ENCODE peak calls at places on chromosomes 16 and 17, in seven cellular contexts. A, K, O, X, S, T and C are unnamed samples.

GRCh38 chr16:9092963-9093477 is 1.6 kb downstream of the HAPSTR1 start:
- DNase-seq in A (peak; percentile 67), X (peak; percentile 68), K (peak; percentile 63), T (peak; percentile 42), O (peak; percentile 57), S (no peak), C (no peak)

GRCh38 chr17:17497065-17497844 is 1.1 kb upstream of the RASD1 start:
- DNase-seq in A (peak; percentile 16), S (peak; percentile 29), O (no peak), T (no peak), K (no peak), X (no peak), C (no peak)

GRCh38 chr16:14608604-14609003 is 21.5 kb downstream of the PARN start:
- DNase-seq in X (no peak), S (no peak), O (peak; percentile 34), K (no peak), A (no peak), T (no peak), C (no peak)

GRCh38 chr17:73657473-73658116 is 13.3 kb upstream of the SDK2 start:
- DNase-seq in T (peak; percentile 74), S (peak; percentile 90), X (peak; percentile 73), K (peak; percentile 76), O (peak; percentile 49), A (no peak), C (no peak)

GRCh38 chr16:66651965-66652364 is 44.6 kb downstream of the CMTM4 start:
- DNase-seq in T (no peak), K (no peak), X (no peak), A (no peak), O (no peak), S (no peak), C (no peak)

GRCh38 chr17:49616546-49617205 is 41.0 kb downstream of the NXPH3 start:
- DNase-seq in O (peak; percentile 41), A (peak; percentile 91), T (peak; percentile 38), K (no peak), X (peak; percentile 62), S (no peak), C (no peak)

GRCh38 chr17:5254903-5255521 is 20.4 kb upstream of the SCIMP start:
- DNase-seq in T (no peak), K (no peak), O (peak; percentile 15), S (no peak), A (no peak), X (no peak), C (no peak)

GRCh38 chr17:57566724-57567123 is 178.4 kb downstream of the CCDC182 start:
- DNase-seq in O (no peak), T (no peak), A (no peak), X (no peak), K (no peak), S (no peak), C (no peak)

GRCh38 chr17:40061532-40062038 is 1.2 kb upstream of the THRA start:
- DNase-seq in T (peak; percentile 29), X (no peak), O (no peak), S (no peak), K (no peak), A (no peak), C (no peak)

GRCh38 chr16:25060920-25061319 is 45.8 kb upstream of the ARHGAP17 start:
- DNase-seq in T (no peak), K (peak; percentile 92), A (no peak), X (no peak), S (no peak), O (no peak), C (no peak)

DNA sequence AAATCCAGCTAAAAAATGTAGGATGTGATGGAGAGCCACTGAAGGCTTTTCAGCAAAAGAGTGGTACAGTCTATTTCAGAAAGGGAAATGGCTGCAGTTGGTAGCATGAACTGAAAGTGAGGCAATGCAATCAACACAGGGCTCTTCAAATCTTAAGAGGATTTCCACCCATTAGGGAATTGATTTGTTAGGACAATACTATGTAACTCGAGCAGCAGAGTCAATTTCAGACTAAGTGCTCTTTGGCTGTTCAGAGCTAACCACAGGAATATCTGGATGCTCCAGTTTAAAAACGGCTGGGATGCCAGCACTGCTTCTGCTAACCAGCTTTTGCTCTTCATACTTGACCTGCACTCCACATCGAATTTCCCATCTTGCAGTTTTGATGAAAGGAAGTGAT is 24.6 kb downstream of the CACNG1 start:
- DNase-seq in A (no peak), T (no peak), K (peak; percentile 27), X (no peak), S (no peak), O (no peak), C (no peak)
- H3K4me1 ChIP-seq in A (no peaks in the 10 kb centered on the region), T (no peaks in the 10 kb centered on the region), K (peaks cover 4% of the 10 kb centered on the region), X (peaks cover 9% of the 10 kb centered on the region), S (no peaks in the 10 kb centered on the region), O (no peaks in the 10 kb centered on the region), C (no peaks in the 10 kb centered on the region)

GRCh38 chr17:76469076-76469990 is 1.9 kb downstream of the AANAT start:
- DNase-seq in T (no peak), O (no peak), X (no peak), A (no peak), K (no peak), S (peak; percentile 31), C (no peak)
- H3K4me1 ChIP-seq in T (no peaks in the 10 kb centered on the region), O (no peaks in the 10 kb centered on the region), X (peaks cover 3% of the 10 kb centered on the region), A (no peaks in the 10 kb centered on the region), K (peaks cover 4% of the 10 kb centered on the region), S (no peaks in the 10 kb centered on the region), C (no peaks in the 10 kb centered on the region)

GRCh38 chr17:46023783-46024388 is 24.8 kb downstream of the STH start:
- DNase-seq in S (no peak), K (no peak), O (no peak), T (no peak), X (peak; percentile 55), A (no peak), C (no peak)

GRCh38 chr17:46025510-46025909 is 26.5 kb downstream of the STH start:
- DNase-seq in X (peak; percentile 5), T (no peak), O (no peak), A (no peak), K (no peak), S (no peak), C (no peak)

GRCh38 chr17:46024590-46024989 is 25.5 kb downstream of the STH start:
- DNase-seq in O (no peak), K (no peak), A (no peak), S (no peak), T (no peak), X (peak; percentile 87), C (no peak)

GRCh38 chr17:46026045-46026814 is 27.2 kb downstream of the STH start:
- DNase-seq in S (peak; percentile 71), T (peak; percentile 17), O (peak; percentile 54), K (no peak), A (no peak), X (peak; percentile 3), C (no peak)

DNA sequence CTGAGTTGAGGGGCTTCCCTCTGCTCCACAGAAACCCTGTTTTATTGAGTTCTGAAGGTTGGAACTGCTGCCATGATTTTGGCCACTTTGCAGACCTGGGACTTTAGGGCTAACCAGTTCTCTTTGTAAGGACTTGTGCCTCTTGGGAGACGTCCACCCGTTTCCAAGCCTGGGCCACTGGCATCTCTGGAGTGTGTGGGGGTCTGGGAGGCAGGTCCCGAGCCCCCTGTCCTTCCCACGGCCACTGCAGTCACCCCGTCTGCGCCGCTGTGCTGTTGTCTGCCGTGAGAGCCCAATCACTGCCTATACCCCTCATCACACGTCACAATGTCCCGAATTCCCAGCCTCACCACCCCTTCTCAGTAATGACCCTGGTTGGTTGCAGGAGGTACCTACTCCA is 26.0 kb downstream of the STH start:
- DNase-seq in X (no peak), O (no peak), A (no peak), K (no peak), T (no peak), S (no peak), C (no peak)
- H3K4me1 ChIP-seq in X (peaks cover 68% of the 10 kb centered on the region), O (peaks cover 8% of the 10 kb centered on the region), A (no peaks in the 10 kb centered on the region), K (no peaks in the 10 kb centered on the region), T (no peaks in the 10 kb centered on the region), S (peaks cover 2% of the 10 kb centered on the region), C (peaks cover 2% of the 10 kb centered on the region)

DNA sequence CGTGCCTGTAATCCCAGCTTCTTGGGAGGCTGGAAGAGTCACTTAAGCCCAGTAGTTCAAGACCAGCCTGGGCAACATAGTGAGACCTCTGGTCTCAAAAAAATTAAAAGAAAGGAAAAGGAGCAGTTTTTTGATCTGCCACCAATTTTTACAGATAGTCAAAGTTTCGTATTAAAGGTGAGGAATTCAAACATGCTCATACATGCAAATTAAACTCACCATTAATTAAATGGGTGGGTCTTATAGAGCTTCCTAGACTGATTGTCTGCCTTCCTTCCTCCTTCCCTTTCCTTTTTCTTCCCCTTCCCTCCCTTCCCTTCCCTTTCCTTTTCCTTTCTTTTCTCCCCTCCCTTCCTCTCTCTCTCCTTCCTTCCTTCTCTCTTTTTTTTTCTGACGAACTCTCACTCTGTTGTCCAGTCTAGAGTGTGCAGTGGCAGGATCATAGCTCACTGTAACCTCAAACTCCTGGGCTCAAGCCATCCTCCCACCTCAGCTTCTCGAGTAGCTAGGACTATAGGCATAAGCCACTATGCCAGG is 36.4 kb upstream of the VPS4A start:
- DNase-seq in T (no peak), A (no peak), K (no peak), O (no peak), X (no peak), S (no peak), C (no peak)
- H3K4me1 ChIP-seq in T (no peaks in the 10 kb centered on the region), A (peaks cover 41% of the 10 kb centered on the region), K (no peaks in the 10 kb centered on the region), O (no peaks in the 10 kb centered on the region), X (no peaks in the 10 kb centered on the region), S (no peaks in the 10 kb centered on the region), C (no peaks in the 10 kb centered on the region)